ENCODE peak calls at places on chromosomes 4 and X, in ten cellular contexts. M, O, I, F, Y, D, W, E, S and U are unnamed samples.

GRCh38 chr4:89434364-89434988 is 126.9 kb upstream of the GPRIN3 start:
- DNase-seq in D (no peak), M (no peak), F (no peak), O (no peak), W (no peak), Y (peak), I (no peak), S (peak), E (peak), U (no peak)

GRCh38 chrX:140164383-140164782 is 199.1 kb upstream of the CXorf66 start:
- DNase-seq in E (no peak), I (no peak), O (no peak), D (no peak), Y (no peak), F (no peak), W (no peak), S (no peak), M (no peak), U (no peak)

GRCh38 chr4:2818351-2818939 is 25.2 kb upstream of the ADD1 start:
- DNase-seq in D (peak), E (no peak), F (no peak), Y (no peak), M (no peak), W (no peak), S (peak), I (no peak), O (no peak), U (no peak)

GRCh38 chrX:48801281-48802088 is at the start of gene HDAC6:
- DNase-seq in S (peak), F (peak), W (peak), I (peak), Y (peak), M (peak), O (peak), E (peak), D (peak), U (peak)

GRCh38 chr4:14771504-14772175 is 230.6 kb upstream of the CPEB2 start:
- DNase-seq in E (no peak), I (no peak), M (no peak), Y (no peak), S (no peak), D (no peak), O (no peak), W (no peak), F (no peak), U (no peak)

GRCh38 chr4:76977731-76978350 is 28.3 kb downstream of the SEPTIN11 start:
- DNase-seq in D (no peak), E (no peak), F (peak), O (no peak), S (peak), M (no peak), I (no peak), Y (peak), W (no peak), U (no peak)

GRCh38 chr4:159065513-159066240 is 37.2 kb upstream of the RAPGEF2 start:
- DNase-seq in W (no peak), Y (no peak), E (no peak), D (no peak), F (no peak), M (no peak), S (no peak), O (no peak), I (no peak), U (no peak)

GRCh38 chr4:76614589-76614988 is 179.6 kb downstream of the SHROOM3 start:
- DNase-seq in I (no peak), Y (peak), O (no peak), E (no peak), M (no peak), S (peak), W (no peak), F (no peak), D (no peak), U (no peak)

GRCh38 chrX:70062961-70063550 is 799 bp downstream of the OTUD6A start:
- DNase-seq in E (no peak), Y (no peak), W (no peak), O (no peak), D (no peak), F (no peak), S (no peak), M (no peak), I (no peak), U (no peak)

GRCh38 chr4:15920723-15921591 is 17.6 kb downstream of the FGFBP1 start:
- DNase-seq in E (no peak), W (no peak), Y (peak), M (no peak), S (peak), I (peak), D (no peak), O (no peak), F (peak), U (no peak)

GRCh38 chr4:121913667-121914066 is 38.2 kb downstream of the TRPC3 start:
- DNase-seq in D (no peak), E (no peak), M (no peak), S (no peak), Y (no peak), W (no peak), I (no peak), F (no peak), O (no peak), U (no peak)

GRCh38 chr4:168480991-168481588 is 798 bp upstream of the DDX60L start:
- DNase-seq in D (no peak), I (no peak), E (peak), M (no peak), S (peak), W (peak), O (no peak), F (peak), Y (peak), U (no peak)

GRCh38 chr4:23062188-23062587 is 369.5 kb downstream of the GBA3 start:
- DNase-seq in W (no peak), F (no peak), I (no peak), O (no peak), S (no peak), E (no peak), D (no peak), Y (no peak), M (no peak), U (no peak)

GRCh38 chrX:103254171-103254824 is 657 bp downstream of the TCEAL8 start:
- DNase-seq in M (peak), S (peak), D (peak), Y (peak), O (no peak), W (peak), E (peak), I (peak), F (no peak), U (peak)

GRCh38 chr4:91851456-91851855 is 452.3 kb upstream of the GRID2 start:
- DNase-seq in W (no peak), Y (no peak), F (no peak), D (no peak), I (no peak), M (no peak), O (no peak), E (no peak), S (no peak), U (no peak)

GRCh38 chr4:110073045-110073845 is 125.2 kb downstream of the ELOVL6 start:
- DNase-seq in E (no peak), F (no peak), W (no peak), I (no peak), Y (no peak), M (no peak), S (no peak), D (no peak), O (no peak), U (no peak)

GRCh38 chrX:107935200-107935599 is 47.0 kb downstream of the TEX13B start:
- DNase-seq in S (peak), D (no peak), I (no peak), E (no peak), F (peak), M (no peak), W (no peak), Y (peak), O (no peak), U (no peak)

GRCh38 chr4:59848457-59848856 is 1351.7 kb upstream of the ADGRL3 start:
- DNase-seq in S (no peak), I (no peak), Y (no peak), F (no peak), W (no peak), E (no peak), D (no peak), O (no peak), M (no peak), U (no peak)

GRCh38 chr4:15451866-15452765 is 17.6 kb upstream of the CC2D2A start:
- DNase-seq in M (no peak), F (peak), S (peak), W (no peak), E (no peak), Y (peak), D (no peak), O (no peak), I (no peak), U (no peak)

GRCh38 chrX:91434351-91435168 is at the start of gene PABPC5:
- DNase-seq in F (peak), W (no peak), M (no peak), O (peak), D (peak), Y (peak), S (peak), I (peak), E (no peak), U (peak)

GRCh38 chrX:70434914-70435586 is 9.6 kb upstream of the DLG3 start:
- DNase-seq in I (no peak), F (no peak), O (no peak), S (peak), M (no peak), E (no peak), D (no peak), Y (peak), W (no peak), U (no peak)

GRCh38 chrX:150199803-150200202 is 163.3 kb upstream of the MAMLD1 start:
- DNase-seq in E (no peak), S (no peak), W (no peak), O (no peak), D (no peak), F (no peak), M (no peak), Y (no peak), I (no peak), U (no peak)

GRCh38 chrX:156002517-156002916 is 5.0 kb downstream of the IL9R start:
- DNase-seq in I (no peak), F (no peak), M (no peak), O (no peak), Y (no peak), S (peak), E (no peak), D (no peak), W (no peak), U (no peak)

GRCh38 chrX:11137543-11138139 is 26.5 kb downstream of the HCCS start:
- DNase-seq in E (peak), F (peak), W (no peak), M (no peak), O (no peak), I (no peak), D (no peak), S (peak), Y (peak), U (no peak)

GRCh38 chr4:115152081-115152480 is 38.7 kb upstream of the NDST4 start:
- DNase-seq in S (no peak), F (no peak), M (no peak), D (no peak), Y (no peak), W (no peak), E (no peak), I (no peak), O (no peak), U (no peak)